ENCODE peak calls at places on chromosomes 12 and 14, in ten cellular contexts. J is hypothalamus; Q is SW 1271; A is stimulated activated naive CD8-positive, alpha-beta T cell treated with anti-CD3 and anti-CD28 coated beads, Interleukin-15, Interleukin-2, amounts not matched to agents 100 U/mL and 50 U/mL, for 24 hours; V is EL; F is RCC 7860; E is AG09309; W is MG63; D is hepatocyte; X is epithelial cell of esophagus. L is an unnamed sample.
A peak's percentile ranks its signal among the peaks of the same experiment; 100 is the strongest.

GRCh38 chr12:97659117-97659880 is 196.7 kb downstream of the RMST start:
- DNase-seq in J (no peak), Q (no peak), A (no peak), V (no peak), F (no peak), E (no peak), W (no peak), D (no peak), X (no peak), L (no peak)

GRCh38 chr12:18224745-18225144 is 36.6 kb upstream of the PIK3C2G start:
- DNase-seq in J (no peak), Q (no peak), A (no peak), V (peak; percentile 47), F (peak; percentile 14), E (peak; percentile 14), W (no peak), D (peak; percentile 48), X (peak; percentile 60), L (no peak)

GRCh38 chr12:71755146-71755892 is 656 bp downstream of the RAB21 start:
- DNase-seq in J (peak; percentile 78), Q (no peak), A (peak; percentile 71), V (peak; percentile 57), F (peak; percentile 29), E (no peak), W (no peak), D (peak; percentile 49), X (peak; percentile 80), L (peak; percentile 12)

GRCh38 chr12:52063986-52064649 is 5.7 kb upstream of the ATG101 start:
- DNase-seq in J (peak; percentile 10), Q (no peak), A (no peak), V (peak; percentile 88), F (no peak), E (no peak), W (peak; percentile 58), D (no peak), X (peak; percentile 29), L (no peak)

GRCh38 chr12:56954956-56955355 is 2.5 kb downstream of the RDH16 start:
- DNase-seq in J (no peak), Q (no peak), A (no peak), V (no peak), F (no peak), E (no peak), W (no peak), D (no peak), X (no peak), L (no peak)

GRCh38 chr12:130704606-130705005 is 11.5 kb downstream of the RIMBP2 start:
- DNase-seq in J (no peak), Q (no peak), A (no peak), V (no peak), F (no peak), E (no peak), W (no peak), D (no peak), X (no peak), L (no peak)

GRCh38 chr14:104577457-104578301 is 1.9 kb upstream of the C14orf180 start:
- DNase-seq in J (no peak), Q (no peak), A (no peak), V (no peak), F (no peak), E (no peak), W (no peak), D (no peak), X (no peak), L (no peak)

GRCh38 chr14:63229330-63230059 is 25.3 kb downstream of the RHOJ start:
- DNase-seq in J (no peak), Q (no peak), A (no peak), V (no peak), F (no peak), E (no peak), W (no peak), D (peak; percentile 16), X (no peak), L (no peak)

GRCh38 chr12:20444595-20445170 is 76.3 kb downstream of the PDE3A start:
- DNase-seq in J (no peak), Q (no peak), A (no peak), V (peak; percentile 8), F (no peak), E (no peak), W (no peak), D (no peak), X (no peak), L (no peak)

GRCh38 chr12:111434680-111435338 is 29.1 kb downstream of the SH2B3 start:
- DNase-seq in J (no peak), Q (no peak), A (peak; percentile 86), V (peak; percentile 69), F (peak; percentile 47), E (no peak), W (peak; percentile 65), D (peak; percentile 47), X (no peak), L (no peak)

GRCh38 chr12:40515041-40515825 is 177.0 kb upstream of the CNTN1 start:
- DNase-seq in J (no peak), Q (no peak), A (no peak), V (no peak), F (no peak), E (no peak), W (no peak), D (no peak), X (peak; percentile 64), L (peak; percentile 6)

GRCh38 chr12:78562358-78563205 is 302.0 kb upstream of the SYT1 start:
- DNase-seq in J (no peak), Q (no peak), A (no peak), V (peak; percentile 24), F (no peak), E (no peak), W (no peak), D (no peak), X (peak; percentile 51), L (no peak)

GRCh38 chr12:67698711-67699603 is 50.4 kb downstream of the DYRK2 start:
- DNase-seq in J (no peak), Q (no peak), A (peak; percentile 47), V (peak; percentile 84), F (no peak), E (peak; percentile 35), W (peak; percentile 68), D (no peak), X (peak; percentile 83), L (no peak)

GRCh38 chr14:61894452-61895077 is 132.3 kb downstream of the SNAPC1 start:
- DNase-seq in J (no peak), Q (peak; percentile 25), A (peak; percentile 74), V (peak; percentile 65), F (peak; percentile 11), E (peak; percentile 49), W (peak; percentile 35), D (peak; percentile 87), X (peak; percentile 82), L (no peak)

GRCh38 chr12:107684990-107685359 is 624 bp upstream of the PWP1 start:
- DNase-seq in J (no peak), Q (peak; percentile 7), A (peak; percentile 44), V (peak; percentile 12), F (no peak), E (no peak), W (no peak), D (peak; percentile 70), X (peak; percentile 30), L (no peak)

GRCh38 chr12:51071663-51072062 is 11.7 kb downstream of the CSRNP2 start:
- DNase-seq in J (no peak), Q (no peak), A (no peak), V (no peak), F (no peak), E (no peak), W (no peak), D (no peak), X (no peak), L (no peak)

GRCh38 chr12:98671459-98671858 is 26.4 kb downstream of the APAF1 start:
- DNase-seq in J (no peak), Q (no peak), A (no peak), V (no peak), F (no peak), E (no peak), W (no peak), D (no peak), X (no peak), L (no peak)

GRCh38 chr14:79740043-79740442 is 471.3 kb downstream of the DIO2 start:
- DNase-seq in J (no peak), Q (no peak), A (no peak), V (no peak), F (no peak), E (no peak), W (no peak), D (no peak), X (no peak), L (no peak)

GRCh38 chr12:25557830-25558436 is 4.8 kb upstream of the LMNTD1 start:
- DNase-seq in J (no peak), Q (no peak), A (peak; percentile 15), V (peak; percentile 62), F (no peak), E (no peak), W (no peak), D (peak; percentile 68), X (peak; percentile 70), L (no peak)

GRCh38 chr12:54384591-54385041 is at the start of gene ZNF385A:
- DNase-seq in J (peak; percentile 14), Q (no peak), A (no peak), V (no peak), F (no peak), E (no peak), W (no peak), D (no peak), X (no peak), L (no peak)

GRCh38 chr12:110254971-110255540 is 26.0 kb upstream of the ATP2A2 start:
- DNase-seq in J (no peak), Q (no peak), A (no peak), V (no peak), F (no peak), E (no peak), W (no peak), D (no peak), X (no peak), L (no peak)